ENCODE peak calls at places on chromosomes 11 and 22, in nine cellular contexts. T, I, J, B, C, Z, Y, O and W are unnamed samples.

GRCh38 chr11:38718049-38718448 is 2120.0 kb upstream of the RAG2 start:
- DNase-seq in B (no peak), I (no peak), J (no peak), T (no peak), C (peak), Y (no peak), Z (no peak), O (no peak), W (no peak)

GRCh38 chr22:31637375-31637937 is 24.6 kb downstream of the PISD start:
- DNase-seq in T (no peak), Y (no peak), I (no peak), Z (no peak), C (peak), O (no peak), B (peak), J (no peak), W (no peak)

GRCh38 chr22:37019309-37020191 is at the start of the genes MPST and TST:
- DNase-seq in J (peak), O (peak), Z (no peak), B (peak), C (peak), Y (peak), I (peak), T (peak), W (peak)

GRCh38 chr11:102468636-102469195 is 16.2 kb upstream of the TMEM123 start:
- DNase-seq in Z (no peak), C (no peak), T (no peak), J (no peak), Y (no peak), I (no peak), B (no peak), O (no peak), W (no peak)

GRCh38 chr22:49803134-49803533 is 24.5 kb downstream of the BRD1 start:
- DNase-seq in Y (no peak), C (no peak), I (no peak), B (no peak), T (no peak), O (no peak), Z (no peak), J (no peak), W (no peak)

GRCh38 chr11:75792127-75792731 is 22.8 kb upstream of the UVRAG start:
- DNase-seq in Z (no peak), J (no peak), O (no peak), T (no peak), I (no peak), C (no peak), Y (no peak), B (no peak), W (no peak)

GRCh38 chr22:19480173-19480568 is 451 bp downstream of the CDC45 start:
- DNase-seq in C (no peak), Z (no peak), B (no peak), O (no peak), Y (no peak), I (no peak), J (no peak), T (no peak), W (no peak)

GRCh38 chr11:16392646-16393045 is 36.3 kb upstream of the SOX6 start:
- DNase-seq in I (no peak), T (no peak), C (no peak), J (no peak), Y (no peak), Z (no peak), O (no peak), B (no peak), W (no peak)

GRCh38 chr11:66892926-66893325 is 36.1 kb downstream of the LRFN4 start:
- DNase-seq in J (no peak), I (no peak), C (no peak), O (no peak), T (no peak), Y (no peak), Z (no peak), B (peak), W (no peak)

GRCh38 chr11:69283446-69283845 is 10.5 kb upstream of the MYEOV start:
- DNase-seq in T (no peak), O (no peak), B (no peak), I (no peak), Y (no peak), C (no peak), J (no peak), Z (no peak), W (no peak)

GRCh38 chr11:128506999-128507591 is 80.3 kb downstream of the ETS1 start:
- DNase-seq in O (peak), Z (no peak), B (peak), T (peak), C (peak), Y (peak), J (no peak), I (no peak), W (peak)

GRCh38 chr22:46149493-46149997 is 781 bp upstream of the PPARA start:
- DNase-seq in Y (peak), J (peak), Z (no peak), B (peak), C (peak), O (peak), T (peak), I (no peak), W (peak)

GRCh38 chr11:70916321-70916720 is 336.1 kb downstream of the SHANK2 start:
- DNase-seq in C (no peak), T (no peak), J (no peak), I (no peak), O (no peak), B (no peak), Z (no peak), Y (no peak), W (no peak)

GRCh38 chr11:3891751-3892150 is 36.3 kb downstream of the STIM1 start:
- DNase-seq in C (no peak), T (no peak), J (no peak), I (no peak), Z (no peak), B (no peak), O (no peak), Y (no peak), W (no peak)

GRCh38 chr11:6326980-6327379 is 6.7 kb upstream of the CAVIN3 start:
- DNase-seq in Z (no peak), J (no peak), I (no peak), O (no peak), B (no peak), T (no peak), C (no peak), Y (no peak), W (no peak)

GRCh38 chr11:106552694-106553203 is 465.5 kb downstream of the GUCY1A2 start:
- DNase-seq in Z (no peak), O (no peak), B (no peak), J (no peak), T (no peak), C (peak), Y (no peak), I (no peak), W (no peak)

GRCh38 chr22:35314161-35314942 is 14.7 kb downstream of the TOM1 start:
- DNase-seq in I (peak), J (peak), O (no peak), Z (no peak), T (no peak), Y (no peak), B (peak), C (peak), W (no peak)

GRCh38 chr11:10490398-10491232 is 35.6 kb downstream of the AMPD3 start:
- DNase-seq in B (no peak), Y (no peak), O (peak), T (no peak), J (no peak), Z (peak), I (no peak), C (peak), W (peak)

GRCh38 chr11:105168457-105168856 is 28.9 kb upstream of the CARD18 start:
- DNase-seq in I (no peak), Y (no peak), C (no peak), Z (no peak), J (no peak), B (no peak), O (peak), T (no peak), W (no peak)

GRCh38 chr11:2305140-2305861 is 3.5 kb downstream of the TSPAN32 start:
- DNase-seq in Z (peak), Y (peak), I (peak), O (peak), C (peak), T (peak), B (peak), J (peak), W (peak)

GRCh38 chr11:79335681-79336080 is 105.1 kb downstream of the TENM4 start:
- DNase-seq in Y (no peak), B (no peak), O (no peak), I (no peak), Z (no peak), C (peak), J (no peak), T (no peak), W (no peak)

GRCh38 chr22:24146190-24146616 is 35.1 kb upstream of the SUSD2 start:
- DNase-seq in C (peak), O (peak), I (peak), Y (no peak), T (no peak), Z (no peak), B (peak), J (peak), W (peak)

GRCh38 chr11:65817312-65817814 is 16.4 kb upstream of the SNX32 start:
- DNase-seq in J (no peak), O (peak), C (no peak), B (peak), I (no peak), Y (no peak), T (no peak), Z (no peak), W (no peak)

GRCh38 chr11:120792306-120792705 is 231.6 kb upstream of the TBCEL start:
- DNase-seq in B (no peak), Z (no peak), I (no peak), O (no peak), T (no peak), J (no peak), Y (no peak), C (no peak), W (no peak)

GRCh38 chr11:131745405-131745804 is 375.0 kb downstream of the NTM start:
- DNase-seq in C (no peak), Z (no peak), T (no peak), O (peak), B (no peak), I (no peak), Y (no peak), J (no peak), W (no peak)

GRCh38 chr11:44999068-44999467 is 48.4 kb upstream of the TP53I11 start:
- DNase-seq in T (no peak), I (no peak), O (no peak), Y (no peak), C (no peak), Z (no peak), J (no peak), B (no peak), W (no peak)

GRCh38 chr11:120131941-120132644 is 5.8 kb downstream of the TRIM29 start:
- DNase-seq in Y (no peak), J (no peak), I (peak), B (peak), O (no peak), T (no peak), C (peak), Z (no peak), W (no peak)

GRCh38 chr22:20567371-20567847 is 60.0 kb downstream of the MED15 start:
- DNase-seq in O (peak), Z (no peak), I (no peak), T (no peak), C (peak), J (no peak), B (no peak), Y (no peak), W (no peak)

GRCh38 chr22:20242393-20243175 is 25.5 kb downstream of the RTN4R start:
- DNase-seq in I (no peak), O (no peak), Y (no peak), J (peak), B (no peak), T (peak), Z (no peak), C (no peak), W (no peak)

GRCh38 chr22:36073476-36073875 is 44.9 kb upstream of the RBFOX2 start:
- DNase-seq in O (no peak), Z (no peak), C (no peak), Y (no peak), J (no peak), B (no peak), I (no peak), T (no peak), W (no peak)

GRCh38 chr22:23315341-23315917 is 135.1 kb downstream of the BCR start:
- DNase-seq in B (peak), J (peak), Z (no peak), I (peak), C (peak), T (peak), Y (peak), O (peak), W (peak)

GRCh38 chr11:79119491-79120284 is 321.1 kb downstream of the TENM4 start:
- DNase-seq in B (no peak), O (no peak), Y (peak), I (no peak), Z (no peak), J (no peak), T (no peak), C (peak), W (no peak)

GRCh38 chr11:17498475-17498874 is 21.8 kb upstream of the ABCC8 start:
- DNase-seq in T (no peak), C (peak), B (no peak), O (no peak), Z (no peak), I (peak), J (no peak), Y (peak), W (no peak)